ENCODE peak calls at places on chromosomes 11 and 22, in seven cellular contexts. One of them, this sample, is unnamed.

GRCh38 chr11:123694551-123694950 is 40.1 kb upstream of the SCN3B start:
- DNase-seq in dorsolateral prefrontal cortex: no peak
- DNase-seq in stimulated activated CD4-positive, alpha-beta T cell treated with anti-CD3 and anti-CD28 coated beads, Interleukin-12 subunit alpha, Interleukin-12 subunit beta, amount 100 ng/mL, for 48 hours: no peak
- DNase-seq in WTC11: no peak
- DNase-seq in HEK293T: no peak
- DNase-seq in mesenchymal stem cell: no peak
- DNase-seq in AG08396: no peak
- DNase-seq in this sample: no peak

GRCh38 chr11:116693206-116694016 is 79.4 kb downstream of the BUD13 start:
- DNase-seq in dorsolateral prefrontal cortex: no peak
- DNase-seq in stimulated activated CD4-positive, alpha-beta T cell treated with anti-CD3 and anti-CD28 coated beads, Interleukin-12 subunit alpha, Interleukin-12 subunit beta, amount 100 ng/mL, for 48 hours: no peak
- DNase-seq in WTC11: no peak
- DNase-seq in HEK293T: no peak
- DNase-seq in mesenchymal stem cell: no peak
- DNase-seq in AG08396: no peak
- DNase-seq in this sample: no peak

GRCh38 chr22:46737105-46737975 is 712 bp downstream of the CERK start:
- DNase-seq in dorsolateral prefrontal cortex: peak
- DNase-seq in stimulated activated CD4-positive, alpha-beta T cell treated with anti-CD3 and anti-CD28 coated beads, Interleukin-12 subunit alpha, Interleukin-12 subunit beta, amount 100 ng/mL, for 48 hours: no peak
- DNase-seq in WTC11: peak
- DNase-seq in HEK293T: peak
- DNase-seq in mesenchymal stem cell: peak
- DNase-seq in AG08396: no peak
- DNase-seq in this sample: no peak

GRCh38 chr11:63770763-63771162 is 2.2 kb upstream of the ZFTA start:
- DNase-seq in dorsolateral prefrontal cortex: no peak
- DNase-seq in stimulated activated CD4-positive, alpha-beta T cell treated with anti-CD3 and anti-CD28 coated beads, Interleukin-12 subunit alpha, Interleukin-12 subunit beta, amount 100 ng/mL, for 48 hours: no peak
- DNase-seq in WTC11: no peak
- DNase-seq in HEK293T: no peak
- DNase-seq in mesenchymal stem cell: peak
- DNase-seq in AG08396: no peak
- DNase-seq in this sample: no peak

GRCh38 chr11:2793781-2794418 is 91.7 kb downstream of the CDKN1C start:
- DNase-seq in dorsolateral prefrontal cortex: no peak
- DNase-seq in stimulated activated CD4-positive, alpha-beta T cell treated with anti-CD3 and anti-CD28 coated beads, Interleukin-12 subunit alpha, Interleukin-12 subunit beta, amount 100 ng/mL, for 48 hours: no peak
- DNase-seq in WTC11: peak
- DNase-seq in HEK293T: no peak
- DNase-seq in mesenchymal stem cell: no peak
- DNase-seq in AG08396: no peak
- DNase-seq in this sample: no peak

GRCh38 chr22:39179841-39180335 is 27.4 kb upstream of the CBX7 start:
- DNase-seq in dorsolateral prefrontal cortex: no peak
- DNase-seq in stimulated activated CD4-positive, alpha-beta T cell treated with anti-CD3 and anti-CD28 coated beads, Interleukin-12 subunit alpha, Interleukin-12 subunit beta, amount 100 ng/mL, for 48 hours: no peak
- DNase-seq in WTC11: no peak
- DNase-seq in HEK293T: peak
- DNase-seq in mesenchymal stem cell: no peak
- DNase-seq in AG08396: no peak
- DNase-seq in this sample: no peak

GRCh38 chr22:23542933-23543332 is 37.2 kb downstream of the IGLL1 start:
- DNase-seq in dorsolateral prefrontal cortex: no peak
- DNase-seq in stimulated activated CD4-positive, alpha-beta T cell treated with anti-CD3 and anti-CD28 coated beads, Interleukin-12 subunit alpha, Interleukin-12 subunit beta, amount 100 ng/mL, for 48 hours: no peak
- DNase-seq in WTC11: no peak
- DNase-seq in HEK293T: no peak
- DNase-seq in mesenchymal stem cell: peak
- DNase-seq in AG08396: no peak
- DNase-seq in this sample: no peak

GRCh38 chr11:114340311-114341131 is 44.3 kb downstream of the NNMT start:
- DNase-seq in dorsolateral prefrontal cortex: peak
- DNase-seq in stimulated activated CD4-positive, alpha-beta T cell treated with anti-CD3 and anti-CD28 coated beads, Interleukin-12 subunit alpha, Interleukin-12 subunit beta, amount 100 ng/mL, for 48 hours: peak
- DNase-seq in WTC11: peak
- DNase-seq in HEK293T: peak
- DNase-seq in mesenchymal stem cell: peak
- DNase-seq in AG08396: peak
- DNase-seq in this sample: no peak

GRCh38 chr22:29787371-29787980 is 20.3 kb downstream of the UQCR10 start:
- DNase-seq in dorsolateral prefrontal cortex: no peak
- DNase-seq in stimulated activated CD4-positive, alpha-beta T cell treated with anti-CD3 and anti-CD28 coated beads, Interleukin-12 subunit alpha, Interleukin-12 subunit beta, amount 100 ng/mL, for 48 hours: no peak
- DNase-seq in WTC11: no peak
- DNase-seq in HEK293T: no peak
- DNase-seq in mesenchymal stem cell: no peak
- DNase-seq in AG08396: no peak
- DNase-seq in this sample: no peak

GRCh38 chr22:46353483-46354105 is 18.1 kb downstream of the TRMU start:
- DNase-seq in dorsolateral prefrontal cortex: no peak
- DNase-seq in stimulated activated CD4-positive, alpha-beta T cell treated with anti-CD3 and anti-CD28 coated beads, Interleukin-12 subunit alpha, Interleukin-12 subunit beta, amount 100 ng/mL, for 48 hours: no peak
- DNase-seq in WTC11: no peak
- DNase-seq in HEK293T: no peak
- DNase-seq in mesenchymal stem cell: no peak
- DNase-seq in AG08396: no peak
- DNase-seq in this sample: no peak

GRCh38 chr11:4695442-4695841 is 2.2 kb downstream of the OR51E2 start:
- DNase-seq in dorsolateral prefrontal cortex: no peak
- DNase-seq in stimulated activated CD4-positive, alpha-beta T cell treated with anti-CD3 and anti-CD28 coated beads, Interleukin-12 subunit alpha, Interleukin-12 subunit beta, amount 100 ng/mL, for 48 hours: no peak
- DNase-seq in WTC11: no peak
- DNase-seq in HEK293T: no peak
- DNase-seq in mesenchymal stem cell: no peak
- DNase-seq in AG08396: no peak
- DNase-seq in this sample: no peak

GRCh38 chr11:41431784-41432183 is 27.7 kb downstream of the LRRC4C start:
- DNase-seq in dorsolateral prefrontal cortex: no peak
- DNase-seq in stimulated activated CD4-positive, alpha-beta T cell treated with anti-CD3 and anti-CD28 coated beads, Interleukin-12 subunit alpha, Interleukin-12 subunit beta, amount 100 ng/mL, for 48 hours: no peak
- DNase-seq in WTC11: peak
- DNase-seq in HEK293T: peak
- DNase-seq in mesenchymal stem cell: no peak
- DNase-seq in AG08396: no peak
- DNase-seq in this sample: no peak

GRCh38 chr11:131671764-131672163 is 301.3 kb downstream of the NTM start:
- DNase-seq in dorsolateral prefrontal cortex: no peak
- DNase-seq in stimulated activated CD4-positive, alpha-beta T cell treated with anti-CD3 and anti-CD28 coated beads, Interleukin-12 subunit alpha, Interleukin-12 subunit beta, amount 100 ng/mL, for 48 hours: no peak
- DNase-seq in WTC11: peak
- DNase-seq in HEK293T: no peak
- DNase-seq in mesenchymal stem cell: no peak
- DNase-seq in AG08396: no peak
- DNase-seq in this sample: no peak

GRCh38 chr22:38697055-38697980 is 3.4 kb downstream of the JOSD1 start:
- DNase-seq in dorsolateral prefrontal cortex: no peak
- DNase-seq in stimulated activated CD4-positive, alpha-beta T cell treated with anti-CD3 and anti-CD28 coated beads, Interleukin-12 subunit alpha, Interleukin-12 subunit beta, amount 100 ng/mL, for 48 hours: no peak
- DNase-seq in WTC11: no peak
- DNase-seq in HEK293T: no peak
- DNase-seq in mesenchymal stem cell: peak
- DNase-seq in AG08396: peak
- DNase-seq in this sample: no peak

This sample was measured in H54.